ENCODE peak calls at places on chromosome 5, in four cellular contexts. Z is Karpas-422, V is tibial artery, C is endodermal cell. K is an unnamed sample.

GRCh38 chr5:96048763-96049162 is 87.1 kb upstream of the ELL2 start:
- DNase-seq in V (no peak), Z (no peak), C (peak; percentile 78), K (no peak)

GRCh38 chr5:56607551-56607950 is 207.8 kb upstream of the MAP3K1 start:
- DNase-seq in C (peak; percentile 70), V (no peak), Z (no peak), K (no peak)

GRCh38 chr5:150279618-150280017 is 10.0 kb downstream of the CAMK2A start:
- DNase-seq in V (no peak), Z (no peak), C (peak; percentile 68), K (no peak)

GRCh38 chr5:128201065-128201926 is 117.7 kb downstream of the SLC12A2 start:
- DNase-seq in C (peak; percentile 98), Z (peak; percentile 86), V (peak; percentile 84), K (peak; percentile 82)

GRCh38 chr5:124628721-124629596 is 117.5 kb downstream of the ZNF608 start:
- DNase-seq in C (peak; percentile 93), V (peak; percentile 72), Z (no peak), K (peak; percentile 91)

GRCh38 chr5:11941566-11941965 is 37.3 kb upstream of the CTNND2 start:
- DNase-seq in V (no peak), Z (no peak), C (no peak), K (no peak)

GRCh38 chr5:83444445-83444844 is 27.1 kb upstream of the VCAN start:
- DNase-seq in C (no peak), V (no peak), Z (no peak), K (no peak)

GRCh38 chr5:6359941-6360683 is 18.2 kb downstream of the MED10 start:
- DNase-seq in V (no peak), Z (no peak), C (peak; percentile 72), K (no peak)

GRCh38 chr5:59485629-59486439 is 407.7 kb downstream of the PDE4D start:
- DNase-seq in Z (no peak), V (no peak), C (no peak), K (no peak)

GRCh38 chr5:24789631-24790354 is 145.0 kb upstream of the CDH10 start:
- DNase-seq in Z (no peak), C (no peak), V (no peak), K (no peak)

GRCh38 chr5:59039296-59040006 is 456.6 kb downstream of the RAB3C start:
- DNase-seq in C (peak; percentile 86), Z (no peak), V (peak; percentile 92), K (peak; percentile 81)

GRCh38 chr5:66713998-66714397 is 117.8 kb downstream of the MAST4 start:
- DNase-seq in Z (peak; percentile 24), V (no peak), C (peak; percentile 66), K (no peak)

GRCh38 chr5:1323803-1324173 is 21.1 kb downstream of the CLPTM1L start:
- DNase-seq in C (peak; percentile 28), V (peak; percentile 29), Z (no peak), K (peak; percentile 56)

GRCh38 chr5:148791696-148792095 is 34.7 kb upstream of the ADRB2 start:
- DNase-seq in Z (no peak), C (no peak), V (no peak), K (no peak)

GRCh38 chr5:34488984-34489383 is 167.1 kb upstream of the RAI14 start:
- DNase-seq in V (no peak), C (no peak), Z (no peak), K (no peak)

GRCh38 chr5:63306909-63307308 is 655.3 kb downstream of the HTR1A start:
- DNase-seq in V (no peak), C (no peak), Z (no peak), K (no peak)

GRCh38 chr5:137236266-137236665 is 262.9 kb downstream of the SPOCK1 start:
- DNase-seq in Z (no peak), V (no peak), C (no peak), K (no peak)

GRCh38 chr5:109053995-109054417 is 306.3 kb downstream of the FER start:
- DNase-seq in Z (no peak), V (no peak), C (no peak), K (no peak)

GRCh38 chr5:111829701-111830100 is 72.7 kb upstream of the NREP start:
- DNase-seq in V (no peak), Z (no peak), C (no peak), K (no peak)

GRCh38 chr5:54514269-54514668 is 3.3 kb upstream of the SNX18 start:
- DNase-seq in C (no peak), Z (no peak), V (no peak), K (no peak)

GRCh38 chr5:33205727-33206410 is 234.9 kb upstream of the TARS1 start:
- DNase-seq in C (no peak), Z (no peak), V (no peak), K (no peak)

GRCh38 chr5:35470866-35471265 is 146.8 kb upstream of the SPEF2 start:
- DNase-seq in C (peak; percentile 45), Z (no peak), V (no peak), K (no peak)

GRCh38 chr5:35133186-35133585 is 85.4 kb upstream of the AGXT2 start:
- DNase-seq in C (no peak), V (no peak), Z (no peak), K (no peak)

GRCh38 chr5:10762178-10762775 is 1.2 kb upstream of the DAP start:
- DNase-seq in Z (no peak), V (peak; percentile 83), C (peak; percentile 45), K (no peak)

GRCh38 chr5:5104550-5104949 is 35.6 kb upstream of the ADAMTS16 start:
- DNase-seq in C (no peak), V (no peak), Z (no peak), K (no peak)

GRCh38 chr5:55597014-55597981 is 62.5 kb upstream of the PLPP1 start:
- DNase-seq in C (no peak), V (no peak), Z (no peak), K (no peak)

GRCh38 chr5:131769337-131769736 is 27.5 kb downstream of the FNIP1 start:
- DNase-seq in V (no peak), C (no peak), Z (peak; percentile 56), K (no peak)

GRCh38 chr5:138452720-138453119 is 12.6 kb upstream of the EGR1 start:
- DNase-seq in C (no peak), Z (no peak), V (peak; percentile 48), K (no peak)

GRCh38 chr5:138454121-138454520 is 11.2 kb upstream of the EGR1 start:
- DNase-seq in Z (peak; percentile 20), V (no peak), C (no peak), K (peak; percentile 61)

GRCh38 chr5:138457532-138458275 is 7.6 kb upstream of the EGR1 start:
- DNase-seq in C (no peak), V (no peak), Z (peak; percentile 43), K (no peak)

GRCh38 chr5:138453630-138454029 is 11.6 kb upstream of the EGR1 start:
- DNase-seq in V (peak; percentile 29), Z (peak; percentile 9), C (no peak), K (peak; percentile 47)

DNA sequence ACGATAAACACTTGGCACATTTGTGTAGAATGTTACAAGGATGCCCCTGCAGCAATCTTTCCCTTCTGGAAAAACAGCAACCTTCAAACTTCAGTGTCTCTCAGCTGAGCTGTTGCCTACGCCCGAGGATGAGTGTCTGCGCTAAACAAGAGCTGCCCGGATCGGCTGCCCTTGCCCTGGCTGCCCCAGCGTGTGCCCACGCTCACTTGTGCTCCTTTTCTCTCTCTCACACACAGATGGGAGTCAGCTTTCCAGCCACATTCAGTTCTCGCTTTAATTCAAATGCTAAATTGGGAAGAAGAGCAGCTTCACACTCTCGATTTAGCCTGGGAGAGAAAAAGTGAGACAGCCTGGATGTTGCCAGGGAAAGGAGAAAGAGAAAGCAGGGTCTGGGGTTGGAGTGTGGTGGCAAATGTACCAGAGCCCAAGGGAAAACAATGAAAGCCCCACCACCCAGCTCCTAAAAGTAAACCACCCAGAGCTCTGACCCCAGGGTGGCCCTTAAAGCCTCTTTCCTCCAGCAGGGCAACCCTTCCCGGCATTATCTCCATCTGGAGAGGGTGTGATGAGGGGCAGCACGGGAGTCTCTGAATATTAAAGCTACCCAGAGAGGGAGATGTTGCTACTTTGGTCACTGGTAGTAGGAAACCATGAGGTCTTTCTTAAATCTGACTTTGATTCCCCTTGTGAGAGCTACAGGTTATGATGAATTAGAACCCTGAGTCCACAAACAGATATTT is 9.9 kb upstream of the EGR1 start:
- DNase-seq in V (no peak), C (no peak), Z (peak; percentile 12), K (peak; percentile 6)
- H3K4me3 ChIP-seq in V (no peak overlapping the region), C (no peak overlapping the region), Z (no peak overlapping the region), K (no peak overlapping the region)

DNA sequence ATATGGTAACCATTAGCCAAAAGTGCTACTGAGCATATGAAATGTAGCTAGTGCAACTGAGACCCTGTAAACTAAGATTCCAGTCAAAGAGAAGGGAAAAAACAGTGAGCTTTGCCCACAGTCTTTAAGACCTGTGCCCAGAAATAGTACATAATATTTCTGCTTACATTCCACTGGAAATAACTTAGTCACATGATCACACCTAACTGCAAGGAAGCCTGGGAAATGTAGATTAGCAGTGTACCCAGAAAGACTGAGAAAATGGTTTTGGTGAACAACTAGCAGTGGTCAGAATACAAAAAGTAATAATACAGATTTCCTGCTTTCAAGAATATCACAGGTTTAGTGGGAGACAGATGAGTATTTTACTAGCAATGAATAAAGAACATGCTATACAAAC is 2.5 kb upstream of the CPLANE1 start:
- DNase-seq in V (no peak), Z (no peak), C (no peak), K (no peak)
- H3K27ac ChIP-seq in V (peak overlapping the region; percentile 19), Z (no peak overlapping the region), C (no peak overlapping the region), K (no peak overlapping the region)

GRCh38 chr5:122151640-122152039 is 22.3 kb downstream of the ZNF474 start:
- DNase-seq in Z (no peak), V (no peak), C (no peak), K (no peak)

GRCh38 chr5:122153230-122153629 is 23.9 kb downstream of the ZNF474 start:
- DNase-seq in C (no peak), V (no peak), Z (no peak), K (no peak)

GRCh38 chr5:122150128-122150685 is 20.9 kb downstream of the ZNF474 start:
- DNase-seq in V (no peak), Z (no peak), C (no peak), K (no peak)

GRCh38 chr5:122152266-122152900 is 23.0 kb downstream of the ZNF474 start:
- DNase-seq in C (peak; percentile 63), V (peak; percentile 68), Z (no peak), K (no peak)

DNA sequence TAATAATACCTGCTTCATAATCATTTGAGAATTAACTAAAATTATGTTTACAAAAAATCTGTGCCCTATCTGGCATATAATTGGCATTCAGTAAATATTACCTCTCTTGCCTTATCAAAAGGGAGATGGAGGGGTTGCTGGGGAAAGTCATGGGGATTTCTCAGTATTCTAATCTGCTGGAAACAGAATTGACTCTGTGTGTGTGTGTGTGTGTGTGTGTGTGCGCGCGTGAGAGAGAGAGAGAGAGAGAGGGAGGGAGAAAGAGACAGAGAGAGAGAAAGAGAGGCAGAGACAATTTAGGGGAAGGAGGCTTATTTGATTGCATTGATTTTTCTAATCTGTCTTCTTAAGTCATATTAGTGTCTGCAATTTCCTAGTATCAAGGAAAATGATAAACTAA is 20.3 kb downstream of the ZNF474 start:
- DNase-seq in C (no peak), V (no peak), Z (no peak), K (no peak)
- H3K4me3 ChIP-seq in C (no peak overlapping the region), V (no peak overlapping the region), Z (no peak overlapping the region), K (no peak overlapping the region)

GRCh38 chr5:172853355-172853975 is 19.4 kb downstream of the ERGIC1 start:
- DNase-seq in C (no peak), Z (no peak), V (no peak), K (no peak)

GRCh38 chr5:172850454-172850797 is 16.4 kb downstream of the ERGIC1 start:
- DNase-seq in V (no peak), Z (no peak), C (no peak), K (no peak)

GRCh38 chr5:172854958-172855357 is 20.9 kb downstream of the ERGIC1 start:
- DNase-seq in V (no peak), C (no peak), Z (no peak), K (no peak)

GRCh38 chr5:172854451-172854871 is 20.4 kb downstream of the ERGIC1 start:
- DNase-seq in Z (no peak), V (peak; percentile 92), C (no peak), K (no peak)

GRCh38 chr5:172852490-172853354 is 18.7 kb downstream of the ERGIC1 start:
- DNase-seq in C (no peak), V (no peak), Z (no peak), K (no peak)
- H3K27ac ChIP-seq in C (no peak overlapping the region), V (peak overlapping the region; percentile 90), Z (no peak overlapping the region), K (peak overlapping the region; percentile 99)

K was measured in RWPE2.